ENCODE peak calls at places on chromosomes 5 and 9, in four cellular contexts. C, E, T and N are unnamed samples.

GRCh38 chr5:60802216-60802615 is 41.9 kb downstream of the ELOVL7 start:
- DNase-seq in E (no peak), T (no peak), C (no peak), N (no peak)

GRCh38 chr9:131120620-131121228 is 4.7 kb upstream of the NUP214 start:
- DNase-seq in T (peak; percentile 65), C (no peak), E (no peak), N (no peak)

GRCh38 chr5:124706729-124707361 is 39.6 kb downstream of the ZNF608 start:
- DNase-seq in C (peak; percentile 4), E (peak; percentile 30), T (no peak), N (no peak)

GRCh38 chr5:67897980-67898379 is 317.6 kb upstream of the PIK3R1 start:
- DNase-seq in C (no peak), E (no peak), T (no peak), N (no peak)

GRCh38 chr5:59174248-59174844 is 591.5 kb downstream of the RAB3C start:
- DNase-seq in E (no peak), C (peak; percentile 80), T (no peak), N (peak; percentile 59)

GRCh38 chr9:14366071-14366470 is 52.1 kb upstream of the NFIB start:
- DNase-seq in E (peak; percentile 55), C (no peak), T (no peak), N (peak; percentile 60)

GRCh38 chr5:121285861-121286527 is 565.7 kb upstream of the FTMT start:
- DNase-seq in C (no peak), T (no peak), E (no peak), N (no peak)

GRCh38 chr9:18452276-18452675 is 21.7 kb upstream of the ADAMTSL1 start:
- DNase-seq in T (no peak), C (no peak), E (no peak), N (no peak)

GRCh38 chr9:131423171-131423581 is 29.3 kb downstream of the PRRC2B start:
- DNase-seq in T (no peak), C (no peak), E (peak; percentile 61), N (peak; percentile 49)

GRCh38 chr9:36765468-36766341 is 193.0 kb downstream of the MELK start:
- DNase-seq in T (no peak), C (peak; percentile 97), E (peak; percentile 27), N (no peak)
- H3K4me3 ChIP-seq in T (peak overlapping the region; percentile 43), C (peak overlapping the region; percentile 47), E (no peak overlapping the region), N (peak overlapping the region; percentile 6)

GRCh38 chr5:58145397-58145796 is 314.5 kb downstream of the PLK2 start:
- DNase-seq in T (no peak), C (no peak), E (no peak), N (no peak)
- TF ChIP-seq CTCF in T (no peak), C (no peak), E (no peak), N (no peak)

GRCh38 chr5:139660105-139660915 is 12.2 kb downstream of the CXXC5 start:
- DNase-seq in T (no peak), E (peak; percentile 62), C (no peak), N (no peak)
- H3K4me3 ChIP-seq in T (peak overlapping the region; percentile 25), E (no peak overlapping the region), C (peak overlapping the region; percentile 34), N (peak overlapping the region; percentile 46)

DNA sequence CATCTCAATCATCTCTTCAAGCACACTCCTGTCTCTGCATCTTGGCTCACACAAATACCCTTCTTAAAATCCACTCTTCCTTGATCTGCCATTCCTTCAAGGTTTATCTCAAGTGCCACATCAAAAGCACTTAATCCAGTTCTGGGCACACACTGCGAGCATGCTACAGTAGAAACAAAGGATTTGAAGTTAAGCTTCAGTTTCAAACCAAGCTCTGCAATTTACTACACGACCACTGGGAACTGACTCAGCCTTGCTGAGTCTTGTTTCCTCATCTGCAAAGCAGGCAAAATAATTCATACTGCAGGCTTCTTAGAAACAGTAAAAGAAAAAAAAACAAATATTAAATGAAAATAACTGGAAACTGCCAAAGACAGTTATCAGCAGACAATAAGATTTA is 50.5 kb upstream of the CTNNAL1 start:
- DNase-seq in E (no peak), T (no peak), C (peak; percentile 2), N (no peak)
- TF ChIP-seq CTCF in E (no peak), T (no peak), C (no peak), N (no peak)

GRCh38 chr9:90105793-90106192 is 501.0 kb downstream of the GADD45G start:
- DNase-seq in T (no peak), E (no peak), C (no peak), N (no peak)
- H3K4me3 ChIP-seq in T (no peak overlapping the region), E (no peak overlapping the region), C (no peak overlapping the region), N (no peak overlapping the region)

GRCh38 chr5:135360278-135361274 is 38.5 kb downstream of the MACROH2A1 start:
- DNase-seq in E (no peak), T (no peak), C (no peak), N (no peak)
- TF ChIP-seq CTCF in E (no peak), T (no peak), C (no peak), N (no peak)

GRCh38 chr5:175810457-175810856 is 60.9 kb upstream of the CPLX2 start:
- DNase-seq in E (no peak), T (no peak), C (no peak), N (no peak)

GRCh38 chr5:175813943-175814630 is 57.3 kb upstream of the CPLX2 start:
- DNase-seq in T (no peak), C (no peak), E (no peak), N (no peak)

GRCh38 chr5:175805256-175806011 is 65.9 kb upstream of the CPLX2 start:
- DNase-seq in E (no peak), T (no peak), C (no peak), N (no peak)

GRCh38 chr5:175811594-175811993 is 59.8 kb upstream of the CPLX2 start:
- DNase-seq in T (no peak), E (no peak), C (no peak), N (no peak)

DNA sequence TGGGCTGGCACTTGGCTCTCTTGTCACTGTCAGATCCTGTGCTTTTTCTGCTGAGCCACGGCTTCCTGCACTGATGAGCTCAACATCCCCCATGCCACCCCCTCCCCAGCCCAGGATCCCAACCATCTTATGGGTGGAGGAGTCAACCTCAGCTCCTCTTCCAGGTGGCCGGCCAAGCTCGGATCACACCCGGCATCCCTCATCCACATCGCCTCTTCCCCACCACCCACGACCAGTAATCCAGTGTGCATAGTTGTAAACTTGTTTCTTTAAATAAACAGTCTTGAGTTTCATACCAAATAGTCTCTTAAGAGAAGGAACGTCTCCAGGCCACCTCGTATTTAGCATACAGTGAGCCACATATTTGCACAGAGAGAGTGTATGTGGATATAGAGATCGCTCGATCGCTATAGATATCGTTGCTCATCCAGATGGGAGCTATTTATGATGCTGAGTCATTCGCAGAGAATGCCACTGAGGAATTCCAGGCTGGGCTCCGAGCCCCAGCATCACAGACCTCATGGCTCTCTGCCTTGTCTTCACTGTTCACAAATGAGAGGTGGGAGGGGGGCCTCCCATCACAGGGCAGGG is 61.8 kb upstream of the CPLX2 start:
- DNase-seq in E (no peak), T (no peak), C (peak; percentile 59), N (peak; percentile 73)
- H3K4me3 ChIP-seq in E (no peak overlapping the region), T (no peak overlapping the region), C (no peak overlapping the region), N (no peak overlapping the region)

GRCh38 chr5:132655821-132656773 is 1.9 kb upstream of the IL13 start:
- DNase-seq in E (no peak), T (no peak), C (peak; percentile 32), N (no peak)
- TF ChIP-seq CTCF in E (no peak), T (no peak), C (peak; percentile 37), N (peak; percentile 32)

GRCh38 chr9:93463638-93464248 is 10.4 kb upstream of the FAM120AOS start:
- DNase-seq in C (no peak), T (no peak), E (no peak), N (no peak)
- H3K4me3 ChIP-seq in C (no peak overlapping the region), T (no peak overlapping the region), E (no peak overlapping the region), N (no peak overlapping the region)

DNA sequence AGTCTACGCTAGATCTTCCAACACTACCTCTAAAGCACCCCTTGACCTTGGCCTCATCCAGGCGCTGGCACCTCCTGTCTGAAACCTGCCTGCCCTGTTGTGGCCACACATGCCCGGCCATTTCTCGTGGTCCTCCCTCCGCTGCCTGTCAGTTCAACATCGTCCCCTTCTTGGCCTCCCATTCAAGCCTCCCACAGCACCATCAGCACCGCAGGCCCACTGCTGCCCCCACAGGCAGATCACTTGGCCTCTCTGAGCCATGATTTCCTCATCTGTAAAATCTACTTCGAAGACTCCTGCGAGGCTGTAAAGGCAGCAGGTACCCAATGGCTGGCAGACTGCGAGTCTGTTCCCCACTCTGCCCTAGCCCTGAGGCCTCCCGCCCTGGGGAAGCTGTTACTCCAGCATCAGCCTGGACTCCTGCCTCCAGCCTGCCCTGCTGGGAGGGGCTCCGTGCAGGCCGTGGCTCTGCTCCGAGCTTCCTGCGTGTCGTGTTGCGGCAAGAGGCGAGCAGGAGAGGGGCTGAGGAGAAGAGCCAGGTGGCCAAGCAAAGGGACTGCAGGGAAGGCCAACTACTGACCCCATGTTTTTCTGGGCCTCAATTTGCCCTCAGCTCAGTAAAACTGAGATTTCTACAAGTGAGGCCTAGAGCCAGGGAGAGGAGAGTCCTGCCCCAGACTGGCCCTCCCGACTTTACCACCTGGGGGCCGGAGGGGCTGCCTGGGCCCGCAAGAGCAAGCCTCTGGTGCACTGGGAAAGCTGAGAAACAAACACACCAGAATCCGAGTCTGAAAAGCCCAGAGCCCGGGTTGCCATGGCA is 70.5 kb upstream of the LRRTM2 start:
- DNase-seq in E (no peak), C (no peak), T (no peak), N (no peak)
- TF ChIP-seq CTCF in E (no peak), C (peak; percentile 34), T (no peak), N (no peak)